ENCODE peak calls at places on chromosomes 2 and 18, in five cellular contexts. G is bronchial epithelial cell, F is GM13977, V is BJ, U is left ventricle myocardium inferior. N is an unnamed sample.

GRCh38 chr18:48993586-48993985 is 42.8 kb upstream of the SMAD7 start:
- DNase-seq in V (no peak), U (no peak), F (no peak), G (peak), N (no peak)

GRCh38 chr2:198692907-198693510 is 764.7 kb downstream of the SATB2 start:
- DNase-seq in G (no peak), F (no peak), U (no peak), V (no peak), N (no peak)

GRCh38 chr2:15943378-15943851 is 3.1 kb downstream of the MYCN start:
- DNase-seq in V (no peak), G (no peak), U (peak), F (peak), N (no peak)

GRCh38 chr2:159617651-159618050 is 1.3 kb upstream of the BAZ2B start:
- DNase-seq in U (no peak), F (no peak), V (no peak), G (peak), N (peak)

GRCh38 chr18:59870623-59871130 is 29.1 kb upstream of the PMAIP1 start:
- DNase-seq in G (no peak), V (peak), U (no peak), F (no peak), N (no peak)

GRCh38 chr2:18791172-18791797 is 201.9 kb upstream of the NT5C1B start:
- DNase-seq in U (no peak), V (no peak), F (no peak), G (peak), N (no peak)

GRCh38 chr2:19362094-19362649 is 3.7 kb upstream of the OSR1 start:
- DNase-seq in U (no peak), G (peak), V (no peak), F (peak), N (peak)

GRCh38 chr2:200418399-200418798 is 91.5 kb downstream of the KCTD18 start:
- DNase-seq in V (no peak), G (no peak), F (no peak), U (no peak), N (no peak)

GRCh38 chr18:26869640-26870039 is 4.1 kb upstream of the AQP4 start:
- DNase-seq in F (no peak), U (no peak), V (no peak), G (no peak), N (no peak)

GRCh38 chr18:50009772-50010171 is 185.2 kb downstream of the MYO5B start:
- DNase-seq in G (peak), V (no peak), F (peak), U (no peak), N (peak)

GRCh38 chr2:62996534-62997186 is 54.0 kb upstream of the OTX1 start:
- DNase-seq in G (no peak), U (no peak), F (no peak), V (no peak), N (no peak)

GRCh38 chr2:10709290-10709939 is 12.0 kb upstream of the ATP6V1C2 start:
- DNase-seq in U (no peak), G (peak), F (no peak), V (no peak), N (peak)

GRCh38 chr2:135667045-135667444 is 74.6 kb upstream of the UBXN4 start:
- DNase-seq in F (no peak), U (no peak), V (no peak), G (no peak), N (no peak)

GRCh38 chr2:221197223-221197622 is 374.9 kb downstream of the EPHA4 start:
- DNase-seq in G (no peak), U (no peak), F (no peak), V (no peak), N (no peak)

GRCh38 chr18:57148263-57148662 is 1.4 kb downstream of the BOD1L2 start:
- DNase-seq in U (no peak), F (no peak), V (no peak), G (no peak), N (no peak)

GRCh38 chr2:121266543-121267106 is 18.4 kb downstream of the TFCP2L1 start:
- DNase-seq in F (no peak), G (peak), U (no peak), V (no peak), N (peak)

GRCh38 chr18:49030692-49031443 is 80.1 kb upstream of the SMAD7 start:
- DNase-seq in F (no peak), U (no peak), G (no peak), V (no peak), N (no peak)

GRCh38 chr2:174824098-174824497 is 59.8 kb upstream of the CHRNA1 start:
- DNase-seq in U (no peak), G (no peak), F (no peak), V (no peak), N (no peak)

GRCh38 chr2:95372216-95372829 is 30.2 kb upstream of the FAHD2A start:
- DNase-seq in F (no peak), G (no peak), U (peak), V (no peak), N (no peak)

GRCh38 chr2:20667151-20667530 is 197 bp downstream of the GDF7 start:
- DNase-seq in V (no peak), F (peak), U (no peak), G (no peak), N (no peak)

GRCh38 chr2:20665261-20666113 is 1.5 kb upstream of the GDF7 start:
- DNase-seq in G (no peak), V (no peak), U (no peak), F (no peak), N (no peak)

GRCh38 chr2:20666114-20666363 is 905 bp upstream of the GDF7 start:
- DNase-seq in F (no peak), U (no peak), V (no peak), G (no peak), N (no peak)

GRCh38 chr2:20667531-20668401 is 822 bp downstream of the GDF7 start:
- DNase-seq in F (no peak), G (no peak), U (no peak), V (no peak), N (no peak)

GRCh38 chr2:20666364-20667150 is at the start of gene GDF7:
- DNase-seq in F (peak), G (no peak), U (no peak), V (no peak), N (no peak)
- TF ChIP-seq CTCF in F (peak), G (peak), U (peak), V (peak), N (no peak)

DNA sequence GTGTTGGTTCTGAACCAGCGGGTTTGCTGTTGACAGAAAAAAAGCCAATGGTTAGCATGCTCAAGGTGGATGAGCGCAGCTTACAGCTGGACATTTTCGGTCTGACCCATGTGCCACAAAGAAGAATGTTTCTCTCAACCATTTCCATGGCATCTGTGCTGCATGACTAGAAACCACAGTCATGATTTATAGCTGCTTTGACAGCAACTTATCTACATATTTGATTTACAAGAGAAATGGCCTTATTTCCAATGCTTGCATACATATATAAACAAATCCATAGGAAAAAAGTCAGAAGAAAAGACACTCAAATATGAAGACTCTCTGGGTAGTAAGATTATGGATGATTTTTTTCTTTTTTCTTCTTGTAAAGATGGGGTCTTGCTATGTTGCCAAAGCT is 98.2 kb downstream of the DYNC1I2 start:
- DNase-seq in F (no peak), V (no peak), U (no peak), G (no peak), N (no peak)
- TF ChIP-seq CTCF in F (no peak), V (no peak), U (no peak), G (no peak), N (no peak)

DNA sequence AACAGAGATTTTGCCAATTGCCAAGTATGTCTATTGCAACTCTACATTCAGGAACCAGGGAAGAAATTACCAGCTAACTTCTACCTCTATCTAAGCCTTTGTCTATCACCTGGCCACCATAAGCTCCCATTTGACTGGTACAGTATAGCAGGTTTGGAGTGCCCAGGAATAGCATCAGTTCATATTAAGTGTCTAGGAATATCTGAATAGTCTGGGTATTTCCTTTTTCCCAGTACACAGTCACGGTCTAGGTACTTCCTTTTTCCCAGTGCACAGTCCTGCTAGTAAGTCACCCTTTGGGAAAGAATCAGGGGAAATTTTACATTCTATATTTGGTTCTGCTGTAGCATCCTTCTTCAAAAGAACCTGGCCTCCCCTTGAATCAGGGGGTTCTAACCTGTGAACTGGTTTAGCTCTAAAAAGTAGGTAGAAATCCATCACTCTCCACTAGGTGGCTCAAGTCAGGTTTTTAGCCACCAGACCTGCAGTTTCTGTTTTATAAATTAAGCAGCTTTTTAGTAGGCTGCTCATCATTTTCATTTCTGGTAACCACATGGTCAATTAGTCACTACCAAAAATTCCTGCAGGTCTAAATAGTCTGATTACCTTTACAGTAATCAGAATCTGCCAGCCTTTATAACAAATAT is 49.3 kb upstream of the DNAJC10 start:
- DNase-seq in F (peak), V (no peak), G (peak), U (no peak), N (peak)
- TF ChIP-seq CTCF in F (peak), V (peak), G (peak), U (peak), N (peak)

GRCh38 chr2:86037795-86038192 is 67.9 kb downstream of the POLR1A start:
- DNase-seq in G (no peak), V (no peak), F (no peak), U (no peak), N (no peak)

GRCh38 chr2:86037141-86037794 is 68.4 kb downstream of the POLR1A start:
- DNase-seq in G (peak), F (no peak), U (peak), V (peak), N (no peak)

GRCh38 chr2:86036790-86037138 is 68.9 kb downstream of the POLR1A start:
- DNase-seq in U (no peak), V (no peak), G (no peak), F (no peak), N (no peak)

GRCh38 chr2:86035371-86035882 is 70.3 kb downstream of the POLR1A start:
- DNase-seq in U (no peak), F (no peak), V (no peak), G (peak), N (no peak)

GRCh38 chr2:86035883-86036789 is 69.5 kb downstream of the POLR1A start:
- DNase-seq in F (peak), U (peak), V (peak), G (peak), N (peak)
- TF ChIP-seq CTCF in F (peak), U (peak), V (peak), G (peak), N (no peak)

N was measured in MCF 10A.